ENCODE peak calls at places on chromosome 14, in six cellular contexts. E is Calu3; Z is OCI-LY7; I is cardiac fibroblast; V is CD4-positive, alpha-beta T cell; Q is GM13976. T is an unnamed sample.

GRCh38 chr14:76761849-76762616 is 765 bp downstream of the VASH1 start:
- DNase-seq in E (no peak), Z (no peak), I (no peak), V (no peak), Q (no peak), T (no peak)

GRCh38 chr14:20680843-20681347 is 3.5 kb upstream of the RNASE4 start:
- DNase-seq in E (peak), Z (no peak), I (no peak), V (peak), Q (peak), T (no peak)

GRCh38 chr14:49950275-49951250 is 57.7 kb downstream of the ARF6 start:
- DNase-seq in E (peak), Z (no peak), I (no peak), V (no peak), Q (no peak), T (no peak)

GRCh38 chr14:92397140-92397815 is 74.3 kb downstream of the SLC24A4 start:
- DNase-seq in E (no peak), Z (no peak), I (peak), V (no peak), Q (no peak), T (peak)

GRCh38 chr14:50123062-50123461 is 6.7 kb upstream of the VCPKMT start:
- DNase-seq in E (no peak), Z (no peak), I (no peak), V (no peak), Q (no peak), T (no peak)

GRCh38 chr14:69138189-69138535 is 14.8 kb downstream of the DCAF5 start:
- DNase-seq in E (no peak), Z (no peak), I (peak), V (no peak), Q (no peak), T (peak)

GRCh38 chr14:76779221-76780057 is 18.2 kb downstream of the VASH1 start:
- DNase-seq in E (no peak), Z (no peak), I (no peak), V (no peak), Q (no peak), T (no peak)

GRCh38 chr14:45651906-45652305 is 398.9 kb upstream of the MIS18BP1 start:
- DNase-seq in E (no peak), Z (no peak), I (no peak), V (no peak), Q (no peak), T (peak)

GRCh38 chr14:79586401-79586800 is 624.9 kb downstream of the DIO2 start:
- DNase-seq in E (peak), Z (no peak), I (no peak), V (no peak), Q (no peak), T (no peak)

GRCh38 chr14:95727084-95727700 is 13.3 kb upstream of the TCL1A start:
- DNase-seq in E (no peak), Z (no peak), I (no peak), V (no peak), Q (no peak), T (no peak)

GRCh38 chr14:69629225-69630127 is 18.1 kb downstream of the SUSD6 start:
- DNase-seq in E (no peak), Z (peak), I (no peak), V (no peak), Q (peak), T (peak)

GRCh38 chr14:21965042-21965441 is 291.4 kb upstream of the OR4E1 start:
- DNase-seq in E (no peak), Z (peak), I (no peak), V (peak), Q (no peak), T (no peak)
- TF ChIP-seq CTCF in E (no peak), Z (no peak), I (no peak), V (no peak), Q (no peak), T (no peak)

GRCh38 chr14:28762290-28762948 is 4.2 kb upstream of the FOXG1 start:
- DNase-seq in E (no peak), Z (no peak), I (no peak), V (no peak), Q (no peak), T (no peak)
- TF ChIP-seq CTCF in E (no peak), Z (no peak), I (no peak), V (no peak), Q (no peak), T (no peak)

DNA sequence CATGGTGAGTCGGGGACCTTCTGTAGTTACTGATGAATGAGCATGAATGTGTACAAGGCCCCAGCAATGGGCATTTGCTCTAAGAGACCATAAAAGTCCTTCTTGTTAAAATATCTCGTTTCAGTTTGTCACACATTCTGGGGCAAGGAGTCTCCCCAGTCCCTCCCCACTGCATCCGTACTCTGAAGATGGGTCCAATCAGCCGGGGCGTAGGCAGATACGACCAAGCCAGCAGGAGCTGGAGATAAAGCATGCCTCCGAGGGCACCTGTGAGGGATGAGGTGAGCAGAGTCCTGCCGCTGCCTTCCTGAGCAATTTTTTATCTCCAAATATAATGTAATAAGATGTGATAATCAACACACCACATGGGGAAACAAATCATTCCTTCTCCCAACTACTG is 528.5 kb downstream of the BCL11B start:
- DNase-seq in E (no peak), Z (no peak), I (no peak), V (no peak), Q (no peak), T (no peak)
- TF ChIP-seq CTCF in E (no peak), Z (no peak), I (no peak), V (no peak), Q (no peak), T (no peak)

GRCh38 chr14:53380508-53381225 is 227.5 kb upstream of the DDHD1 start:
- DNase-seq in E (no peak), Z (no peak), I (no peak), V (no peak), Q (no peak), T (no peak)

GRCh38 chr14:53386359-53386758 is 233.2 kb upstream of the DDHD1 start:
- DNase-seq in E (no peak), Z (no peak), I (no peak), V (no peak), Q (no peak), T (no peak)

GRCh38 chr14:53381879-53382278 is 228.8 kb upstream of the DDHD1 start:
- DNase-seq in E (no peak), Z (no peak), I (no peak), V (no peak), Q (no peak), T (no peak)

GRCh38 chr14:53384536-53384935 is 231.4 kb upstream of the DDHD1 start:
- DNase-seq in E (no peak), Z (no peak), I (no peak), V (no peak), Q (no peak), T (no peak)

DNA sequence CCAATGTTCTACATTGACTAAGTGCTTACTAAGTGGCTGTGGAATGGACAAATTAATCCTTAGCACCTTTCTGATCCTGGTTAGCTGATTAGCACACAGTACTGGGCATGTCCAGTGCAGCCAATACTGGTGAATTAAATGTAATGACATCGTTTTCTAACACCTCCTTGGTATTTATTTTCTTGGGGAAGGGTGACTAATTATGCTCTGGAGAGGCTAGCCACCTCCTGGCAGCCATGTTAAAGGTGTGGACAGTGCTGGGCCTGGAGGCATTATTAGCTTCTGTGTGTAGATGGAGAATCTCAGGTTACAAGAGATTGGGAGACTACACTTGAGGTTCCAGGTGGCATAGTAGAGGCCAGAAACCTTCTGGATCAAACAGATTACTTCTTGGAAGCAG is 230.9 kb upstream of the DDHD1 start:
- DNase-seq in E (no peak), Z (no peak), I (no peak), V (no peak), Q (no peak), T (no peak)
- TF ChIP-seq CTCF in E (no peak), Z (no peak), I (no peak), V (no peak), Q (no peak), T (no peak)

GRCh38 chr14:83828406-83828805 is 1701.5 kb upstream of the FLRT2 start:
- DNase-seq in E (no peak), Z (no peak), I (no peak), V (no peak), Q (no peak), T (no peak)

GRCh38 chr14:83827383-83827782 is 1702.6 kb upstream of the FLRT2 start:
- DNase-seq in E (no peak), Z (no peak), I (no peak), V (no peak), Q (no peak), T (peak)

GRCh38 chr14:83825836-83826235 is 1704.1 kb upstream of the FLRT2 start:
- DNase-seq in E (no peak), Z (no peak), I (no peak), V (no peak), Q (no peak), T (no peak)

GRCh38 chr14:83826838-83827237 is 1703.1 kb upstream of the FLRT2 start:
- DNase-seq in E (no peak), Z (no peak), I (peak), V (no peak), Q (no peak), T (peak)
- TF ChIP-seq CTCF in E (no peak), Z (no peak), I (no peak), V (no peak), Q (no peak), T (peak)

DNA sequence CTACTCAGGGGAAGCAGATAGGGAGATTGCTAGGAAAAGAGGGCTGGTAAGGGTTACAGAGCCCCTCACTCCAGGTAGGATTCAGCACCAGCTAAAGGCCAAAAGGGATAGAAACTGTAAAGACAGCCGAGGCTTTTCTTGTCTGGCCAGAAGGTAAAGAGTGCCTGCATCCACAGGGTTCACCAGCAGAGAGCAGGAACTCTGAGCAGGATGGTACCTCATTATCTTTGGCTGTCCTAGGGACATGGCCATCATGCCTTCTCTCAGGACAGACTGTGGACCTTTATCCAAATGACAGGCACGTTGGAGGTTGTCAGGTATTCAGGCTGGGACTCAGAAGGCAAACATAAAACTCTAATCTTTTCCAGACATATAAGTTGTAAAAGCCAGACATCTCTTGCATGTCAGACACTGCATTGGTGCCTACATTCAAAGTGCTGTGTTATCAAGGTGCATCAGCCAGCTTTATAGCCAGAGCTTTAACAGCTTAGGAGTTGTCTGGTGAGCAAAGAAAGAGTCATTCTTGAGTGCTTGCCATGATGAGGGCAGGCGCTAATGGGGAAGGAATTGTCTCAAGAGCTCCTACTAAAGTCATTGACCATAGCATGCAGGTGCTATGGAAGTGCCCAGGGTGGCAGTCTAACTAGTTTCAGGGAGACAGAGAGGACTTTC is 89.6 kb downstream of the PELI2 start:
- DNase-seq in E (no peak), Z (no peak), I (no peak), V (no peak), Q (no peak), T (no peak)
- TF ChIP-seq CTCF in E (no peak), Z (no peak), I (no peak), V (no peak), Q (no peak), T (no peak)

GRCh38 chr14:102982852-102983470 is 60.5 kb downstream of the AMN start:
- DNase-seq in E (no peak), Z (no peak), I (no peak), V (no peak), Q (no peak), T (no peak)
- TF ChIP-seq CTCF in E (no peak), Z (peak), I (no peak), V (no peak), Q (no peak), T (no peak)

DNA sequence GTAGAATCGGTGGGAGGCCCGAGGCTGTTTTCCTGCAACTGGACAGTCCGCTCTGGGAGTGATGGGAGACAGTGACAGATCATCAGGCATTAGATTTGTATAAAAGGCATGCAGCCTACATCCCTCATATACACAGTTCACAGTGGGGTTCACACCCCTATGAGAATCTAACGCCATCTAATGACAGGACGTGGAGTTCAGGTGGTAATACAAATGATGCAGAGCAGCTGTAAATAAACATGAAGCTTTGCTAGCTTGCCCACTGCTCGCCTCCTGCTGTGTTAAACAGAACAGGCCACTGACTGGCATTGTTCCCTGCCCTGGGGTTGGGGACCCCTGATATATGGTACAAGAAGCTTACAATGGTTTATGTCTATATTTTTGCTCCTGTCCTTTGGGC is 179.0 kb downstream of the LRFN5 start:
- DNase-seq in E (no peak), Z (no peak), I (peak), V (no peak), Q (no peak), T (no peak)
- TF ChIP-seq CTCF in E (no peak), Z (no peak), I (no peak), V (no peak), Q (no peak), T (no peak)

GRCh38 chr14:105979446-105979845 is 453.1 kb downstream of the TMEM121 start:
- DNase-seq in E (no peak), Z (no peak), I (no peak), V (no peak), Q (no peak), T (no peak)

GRCh38 chr14:105971593-105972500 is 445.5 kb downstream of the TMEM121 start:
- DNase-seq in E (no peak), Z (no peak), I (no peak), V (no peak), Q (no peak), T (no peak)

GRCh38 chr14:105980224-105980623 is 453.8 kb downstream of the TMEM121 start:
- DNase-seq in E (no peak), Z (no peak), I (no peak), V (no peak), Q (no peak), T (no peak)

GRCh38 chr14:105978618-105979295 is 452.4 kb downstream of the TMEM121 start:
- DNase-seq in E (no peak), Z (no peak), I (no peak), V (no peak), Q (no peak), T (no peak)

GRCh38 chr14:105974902-105975301 is 448.5 kb downstream of the TMEM121 start:
- DNase-seq in E (peak), Z (no peak), I (no peak), V (peak), Q (peak), T (no peak)
- TF ChIP-seq CTCF in E (peak), Z (no peak), I (no peak), V (peak), Q (peak), T (no peak)

T was measured in foreskin fibroblast.